ENCODE peak calls at places on chromosomes 4 and X, in six cellular contexts. U is uterus, Z is cardiac muscle cell, Q is transverse colon, N is testis, T is sigmoid colon. V is an unnamed sample. For H3K27me3 and H3K4me1, the result is how much of the 10 kb centered on the place peaks cover.

GRCh38 chrX:149510386-149510785 is 5.3 kb upstream of the IDS start:
- DNase-seq in U (no peak), Z (no peak), Q (no peak), N (no peak), T (no peak), V (no peak)

GRCh38 chr4:61511716-61512488 is 311.8 kb downstream of the ADGRL3 start:
- DNase-seq in U (no peak), Z (peak), Q (no peak), N (no peak), T (no peak), V (no peak)

GRCh38 chr4:40121515-40121914 is 64.9 kb downstream of the N4BP2 start:
- DNase-seq in U (no peak), Z (peak), Q (no peak), N (no peak), T (no peak), V (no peak)

GRCh38 chrX:37380920-37381319 is 31.8 kb downstream of the PRRG1 start:
- DNase-seq in U (no peak), Z (peak), Q (no peak), N (no peak), T (no peak), V (peak)

GRCh38 chr4:4857001-4857808 is 2.3 kb upstream of the MSX1 start:
- DNase-seq in U (no peak), Z (no peak), Q (no peak), N (no peak), T (peak), V (no peak)

GRCh38 chr4:163701915-163702314 is 207.4 kb downstream of the TMA16 start:
- DNase-seq in U (no peak), Z (no peak), Q (no peak), N (no peak), T (no peak), V (no peak)

GRCh38 chrX:97315939-97316338 is 432.2 kb downstream of the RPA4 start:
- DNase-seq in U (no peak), Z (no peak), Q (no peak), N (no peak), T (no peak), V (no peak)

GRCh38 chrX:275967-276587 is 5.1 kb upstream of the PLCXD1 start:
- DNase-seq in U (no peak), Z (peak), Q (peak), N (peak), T (peak), V (peak)

GRCh38 chrX:54479471-54480122 is 16.4 kb downstream of the FGD1 start:
- DNase-seq in U (no peak), Z (peak), Q (no peak), N (no peak), T (no peak), V (no peak)

GRCh38 chrX:95346854-95347253 is 1337.8 kb upstream of the DIAPH2 start:
- DNase-seq in U (no peak), Z (no peak), Q (no peak), N (no peak), T (no peak), V (no peak)

GRCh38 chr4:98801259-98801725 is 127.6 kb downstream of the EIF4E start:
- DNase-seq in U (no peak), Z (no peak), Q (no peak), N (no peak), T (no peak), V (no peak)

DNA sequence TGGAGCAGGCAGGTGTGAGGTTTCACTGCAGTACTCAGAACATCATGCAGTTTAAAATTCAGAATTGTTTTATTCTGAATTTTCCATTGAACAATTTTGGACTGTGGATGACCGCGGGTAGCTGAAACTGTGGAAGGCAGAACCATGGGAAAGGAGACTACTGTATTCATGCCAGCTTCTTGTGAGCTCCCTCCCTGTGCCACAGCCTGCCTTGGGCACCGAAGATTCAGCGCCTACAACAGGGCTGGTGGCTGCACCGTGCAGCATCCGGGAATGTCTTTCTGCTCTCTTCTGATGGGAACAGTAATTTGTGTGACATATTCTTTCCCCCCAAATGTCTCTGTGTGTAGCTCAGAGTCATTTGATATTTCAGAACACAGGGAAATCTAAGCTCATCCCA is 118.5 kb upstream of the NKX1-1 start:
- DNase-seq in U (no peak), Z (no peak), Q (no peak), N (no peak), T (no peak), V (no peak)
- H3K27me3 ChIP-seq in U (under half), Z (half or more), Q (half or more), N (under half), T (half or more), V (under half)

GRCh38 chr4:105194328-105195231 is 47.9 kb downstream of the TET2 start:
- DNase-seq in U (no peak), Z (no peak), Q (no peak), N (no peak), T (no peak), V (no peak)

GRCh38 chr4:105198541-105198940 is 51.9 kb downstream of the TET2 start:
- DNase-seq in U (no peak), Z (no peak), Q (no peak), N (no peak), T (no peak), V (no peak)

GRCh38 chr4:105197777-105198176 is 51.1 kb downstream of the TET2 start:
- DNase-seq in U (no peak), Z (no peak), Q (no peak), N (no peak), T (no peak), V (no peak)

GRCh38 chr4:105192910-105193309 is 46.2 kb downstream of the TET2 start:
- DNase-seq in U (no peak), Z (no peak), Q (no peak), N (no peak), T (no peak), V (no peak)

DNA sequence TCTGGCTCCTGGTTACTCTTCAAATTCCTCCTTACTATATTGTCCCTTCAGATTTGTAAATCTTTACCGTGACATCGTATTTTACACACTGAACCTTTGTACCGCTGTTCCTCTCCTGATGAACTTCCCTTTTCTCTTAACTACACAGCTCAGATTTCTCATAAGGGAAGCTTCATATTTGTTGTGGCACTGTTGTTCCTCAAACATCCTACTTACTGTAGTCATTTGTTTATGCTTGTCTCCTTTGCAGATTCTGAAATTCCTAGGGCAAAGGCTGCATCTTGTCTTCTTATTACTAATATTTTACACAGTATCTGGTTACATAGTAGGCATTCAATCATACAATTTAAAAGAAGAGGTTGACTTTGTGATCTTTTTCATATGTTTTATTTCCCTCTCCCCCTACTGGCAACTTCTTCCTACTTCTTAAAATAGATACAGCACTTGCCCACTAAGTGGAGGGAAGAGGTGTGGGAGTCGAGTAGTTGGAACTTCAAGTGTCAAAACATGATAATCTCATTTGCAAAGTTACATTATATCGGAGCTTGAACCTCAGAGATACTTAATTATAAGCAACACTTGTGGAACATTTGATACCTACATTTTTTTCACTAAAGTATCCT is 50.0 kb downstream of the TET2 start:
- DNase-seq in U (no peak), Z (no peak), Q (no peak), N (peak), T (no peak), V (no peak)
- H3K4me1 ChIP-seq in U (under half), Z (under half), Q (under half), N (under half), T (under half), V (under half)

GRCh38 chrX:153632612-153632980 is 14.4 kb upstream of the DUSP9 start:
- DNase-seq in U (no peak), Z (no peak), Q (no peak), N (no peak), T (no peak), V (no peak)

GRCh38 chrX:153631346-153631745 is 15.7 kb upstream of the DUSP9 start:
- DNase-seq in U (no peak), Z (no peak), Q (no peak), N (no peak), T (no peak), V (no peak)

GRCh38 chrX:153633048-153633447 is 14.0 kb upstream of the DUSP9 start:
- DNase-seq in U (peak), Z (no peak), Q (no peak), N (no peak), T (peak), V (no peak)

GRCh38 chrX:153633607-153634180 is 13.3 kb upstream of the DUSP9 start:
- DNase-seq in U (peak), Z (no peak), Q (no peak), N (no peak), T (peak), V (no peak)

GRCh38 chrX:153631931-153632611 is 14.9 kb upstream of the DUSP9 start:
- DNase-seq in U (peak), Z (no peak), Q (no peak), N (no peak), T (peak), V (no peak)
- H3K27me3 ChIP-seq in U (under half), Z (under half), Q (under half), N (under half), T (under half), V (under half)

DNA sequence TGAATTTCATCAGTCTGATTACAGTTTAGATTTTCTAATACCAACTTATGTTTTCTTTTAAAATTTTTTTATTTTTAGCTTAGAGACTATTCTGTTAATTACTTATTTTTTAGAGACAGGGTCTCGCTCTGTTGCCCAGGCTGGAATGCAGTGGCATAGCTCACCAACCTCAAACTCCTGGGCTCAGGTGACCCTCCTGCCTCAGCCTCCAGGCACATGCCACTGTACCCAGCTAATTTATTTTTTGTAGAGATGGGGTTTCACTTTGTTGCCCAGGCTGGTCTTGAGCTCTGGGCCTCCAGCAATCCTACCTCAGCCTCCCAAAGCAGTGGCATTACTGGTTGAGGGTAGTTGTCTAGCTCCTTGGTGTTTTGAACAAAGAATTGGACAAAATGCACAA is 102.0 kb downstream of the KLHL8 start:
- DNase-seq in U (no peak), Z (no peak), Q (no peak), N (no peak), T (no peak), V (no peak)
- H3K4me1 ChIP-seq in U (under half), Z (under half), Q (under half), N (under half), T (half or more), V (under half)

GRCh38 chr4:6550821-6551220 is 24.2 kb upstream of the MAN2B2 start:
- DNase-seq in U (no peak), Z (no peak), Q (no peak), N (no peak), T (no peak), V (no peak)

GRCh38 chr4:6548882-6549230 is 26.1 kb upstream of the MAN2B2 start:
- DNase-seq in U (no peak), Z (no peak), Q (no peak), N (no peak), T (no peak), V (no peak)

GRCh38 chr4:6549890-6550620 is 24.9 kb upstream of the MAN2B2 start:
- DNase-seq in U (no peak), Z (no peak), Q (no peak), N (no peak), T (no peak), V (no peak)

GRCh38 chr4:6548201-6548881 is 26.6 kb upstream of the MAN2B2 start:
- DNase-seq in U (no peak), Z (peak), Q (no peak), N (peak), T (no peak), V (no peak)

GRCh38 chr4:6549445-6549844 is 25.5 kb upstream of the MAN2B2 start:
- DNase-seq in U (no peak), Z (no peak), Q (no peak), N (no peak), T (no peak), V (no peak)
- H3K27me3 ChIP-seq in U (under half), Z (under half), Q (under half), N (under half), T (under half), V (under half)

GRCh38 chrX:154742623-154743022 is 8.3 kb downstream of the GAB3 start:
- DNase-seq in U (no peak), Z (no peak), Q (no peak), N (no peak), T (no peak), V (no peak)

GRCh38 chrX:154739952-154740351 is 10.9 kb downstream of the GAB3 start:
- DNase-seq in U (no peak), Z (no peak), Q (no peak), N (no peak), T (no peak), V (no peak)

GRCh38 chrX:154734101-154734781 is 16.6 kb downstream of the GAB3 start:
- DNase-seq in U (peak), Z (peak), Q (peak), N (peak), T (no peak), V (no peak)

GRCh38 chrX:154735695-154736393 is 15.0 kb downstream of the GAB3 start:
- DNase-seq in U (peak), Z (peak), Q (peak), N (peak), T (peak), V (no peak)

GRCh38 chrX:154738013-154738738 is 12.7 kb downstream of the GAB3 start:
- DNase-seq in U (peak), Z (peak), Q (peak), N (peak), T (peak), V (no peak)
- H3K4me1 ChIP-seq in U (under half), Z (under half), Q (under half), N (under half), T (under half), V (under half)

DNA sequence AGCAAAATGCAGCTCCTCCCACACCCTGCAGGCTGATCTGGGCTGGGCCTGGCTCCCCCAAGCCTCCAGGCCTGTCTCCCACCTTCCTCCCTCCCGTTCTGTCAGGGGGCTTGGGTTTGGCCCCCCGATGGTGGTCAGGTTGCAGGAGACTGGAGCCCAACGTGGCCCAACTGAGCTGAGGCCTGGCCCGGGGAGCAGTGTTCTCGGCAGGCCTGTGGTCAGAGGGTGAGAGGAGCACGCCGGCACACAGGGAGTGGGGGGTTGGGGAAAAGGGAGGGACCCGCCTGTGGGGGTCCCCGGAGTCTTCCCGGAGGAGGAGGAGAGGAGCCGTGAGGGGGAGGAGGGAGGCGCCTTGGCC is 43.2 kb upstream of the NKX1-1 start:
- DNase-seq in U (no peak), Z (no peak), Q (no peak), N (no peak), T (no peak), V (no peak)
- H3K27me3 ChIP-seq in U (under half), Z (under half), Q (under half), N (under half), T (half or more), V (under half)

V was measured in colonic mucosa.